ENCODE peak calls at places on chromosomes 16 and 17, in nine cellular contexts. N is cardiac muscle cell; H is anterior cingulate cortex; Q is stimulated activated CD8-positive, alpha-beta memory T cell treated with anti-CD3 and anti-CD28 coated beads, Interleukin-15, amount 100 ng/mL, for 24 hours; F is activated CD4-positive, CD25-positive, alpha-beta regulatory T cell treated with anti-CD3 and anti-CD28 coated beads, Interleukin-2, amount 50 U/mL, for 72 hours; L is midbrain; T is OCI-M1; K is EL; E is T-helper 17 cell. U is an unnamed sample.

GRCh38 chr17:63222655-63223054 is 223.5 kb downstream of the CYB561 start:
- DNase-seq in Q (no peak), T (peak; percentile 35), H (no peak), F (no peak), L (no peak), E (no peak), N (peak; percentile 6), K (peak; percentile 8), U (no peak)

GRCh38 chr17:31371511-31372097 is 19.9 kb upstream of the RAB11FIP4 start:
- DNase-seq in Q (no peak), E (no peak), L (no peak), T (no peak), H (no peak), N (peak; percentile 77), F (no peak), K (peak; percentile 59), U (peak; percentile 60)

GRCh38 chr17:79938696-79939435 is 96.8 kb downstream of the TBC1D16 start:
- DNase-seq in K (no peak), Q (no peak), F (no peak), T (no peak), N (no peak), E (no peak), L (no peak), H (no peak), U (no peak)

GRCh38 chr16:88686062-88686438 is 257 bp downstream of the SNAI3 start:
- DNase-seq in E (peak; percentile 53), H (no peak), Q (no peak), N (no peak), F (peak; percentile 57), T (no peak), L (no peak), K (no peak), U (no peak)

GRCh38 chr16:68345351-68345810 is 34.6 kb downstream of the PRMT7 start:
- DNase-seq in H (no peak), Q (no peak), L (no peak), F (no peak), K (no peak), E (no peak), T (no peak), N (no peak), U (no peak)

GRCh38 chr17:34378664-34379101 is 15.7 kb upstream of the CCL1 start:
- DNase-seq in K (no peak), N (no peak), E (no peak), Q (no peak), H (no peak), F (no peak), T (peak; percentile 86), L (no peak), U (peak; percentile 80)

GRCh38 chr16:72666267-72666666 is 381.7 kb downstream of the ZFHX3 start:
- DNase-seq in H (no peak), L (no peak), E (no peak), F (no peak), T (no peak), K (peak; percentile 25), Q (no peak), N (peak; percentile 17), U (no peak)

GRCh38 chr16:10744370-10745030 is 858 bp downstream of the NUBP1 start:
- DNase-seq in H (no peak), N (no peak), L (no peak), T (no peak), F (no peak), Q (no peak), K (no peak), E (no peak), U (no peak)

GRCh38 chr17:32102172-32102571 is 40.1 kb upstream of the RHOT1 start:
- DNase-seq in H (no peak), T (no peak), E (no peak), Q (no peak), F (no peak), K (no peak), N (no peak), L (no peak), U (no peak)

GRCh38 chr17:80187090-80187489 is 17.3 kb downstream of the CARD14 start:
- DNase-seq in K (no peak), Q (no peak), F (no peak), E (no peak), H (no peak), N (peak; percentile 65), L (no peak), T (no peak), U (peak; percentile 71)

GRCh38 chr17:77691216-77692085 is 267.1 kb upstream of the TNRC6C start:
- DNase-seq in N (no peak), T (no peak), H (no peak), K (no peak), E (no peak), Q (no peak), L (no peak), F (peak; percentile 17), U (peak; percentile 74)

GRCh38 chr16:75591001-75591852 is 25.0 kb downstream of the GABARAPL2 start:
- DNase-seq in E (no peak), N (peak; percentile 84), Q (no peak), L (peak; percentile 38), T (peak; percentile 67), F (no peak), K (no peak), H (peak; percentile 7), U (no peak)

GRCh38 chr16:46690281-46691178 is 1.1 kb downstream of the ORC6 start:
- DNase-seq in H (no peak), T (no peak), Q (no peak), K (peak; percentile 23), E (no peak), F (no peak), L (peak; percentile 31), N (peak; percentile 51), U (no peak)

GRCh38 chr17:76538941-76539340 is 903 bp upstream of the PRCD start:
- DNase-seq in F (no peak), H (no peak), E (no peak), N (no peak), K (no peak), Q (no peak), T (no peak), L (no peak), U (no peak)

GRCh38 chr16:88354229-88355092 is 28.3 kb upstream of the ZNF469 start:
- DNase-seq in F (no peak), L (no peak), K (no peak), T (no peak), H (no peak), N (no peak), E (no peak), Q (no peak), U (no peak)

GRCh38 chr17:72097144-72097543 is 23.7 kb upstream of the SOX9 start:
- DNase-seq in Q (no peak), N (no peak), K (no peak), T (no peak), L (no peak), F (no peak), E (no peak), H (no peak), U (no peak)

GRCh38 chr16:56362706-56363105 is 62.6 kb downstream of the AMFR start:
- DNase-seq in E (no peak), K (no peak), H (no peak), T (no peak), L (no peak), N (no peak), Q (no peak), F (no peak), U (no peak)

GRCh38 chr17:19391432-19391831 is 4.4 kb upstream of the MFAP4 start:
- DNase-seq in T (no peak), E (no peak), H (no peak), F (no peak), N (no peak), L (no peak), Q (no peak), K (no peak), U (no peak)

GRCh38 chr17:40873801-40874200 is 6.8 kb upstream of the KRT12 start:
- DNase-seq in Q (no peak), H (no peak), F (no peak), L (no peak), K (no peak), E (no peak), N (no peak), T (no peak), U (no peak)

GRCh38 chr17:65794572-65794971 is 233.1 kb upstream of the AXIN2 start:
- DNase-seq in T (peak; percentile 3), H (no peak), K (peak; percentile 36), F (no peak), Q (no peak), E (no peak), L (no peak), N (peak; percentile 54), U (no peak)

GRCh38 chr16:52756812-52757517 is 210.0 kb upstream of the TOX3 start:
- DNase-seq in H (no peak), Q (no peak), E (no peak), N (no peak), L (no peak), F (no peak), T (no peak), K (no peak), U (no peak)

GRCh38 chr17:59002126-59002525 is 104.6 kb downstream of the TRIM37 start:
- DNase-seq in L (no peak), E (no peak), H (no peak), N (no peak), T (no peak), F (no peak), Q (no peak), K (no peak), U (no peak)

GRCh38 chr16:56279132-56279531 is 87.8 kb downstream of the GNAO1 start:
- DNase-seq in F (no peak), N (no peak), E (peak; percentile 13), T (no peak), Q (no peak), H (no peak), L (no peak), K (no peak), U (no peak)

GRCh38 chr16:24088767-24089166 is 167.4 kb upstream of the CACNG3 start:
- DNase-seq in K (no peak), F (no peak), E (no peak), L (no peak), N (no peak), T (no peak), Q (no peak), H (no peak), U (peak; percentile 55)

GRCh38 chr16:67489401-67490083 is 6.2 kb upstream of the AGRP start:
- DNase-seq in N (peak; percentile 29), E (no peak), F (no peak), K (no peak), H (no peak), T (no peak), L (no peak), Q (no peak), U (no peak)

GRCh38 chr17:63356275-63356905 is 89.7 kb downstream of the CYB561 start:
- DNase-seq in K (peak; percentile 94), E (no peak), N (peak; percentile 79), Q (no peak), L (no peak), F (no peak), H (no peak), T (no peak), U (no peak)

GRCh38 chr16:22428654-22429053 is 54.2 kb upstream of the CDR2 start:
- DNase-seq in K (no peak), E (no peak), L (no peak), F (no peak), N (no peak), T (no peak), Q (no peak), H (no peak), U (no peak)

GRCh38 chr17:80720624-80721577 is 176.3 kb downstream of the RPTOR start:
- DNase-seq in H (no peak), L (no peak), Q (no peak), F (peak; percentile 47), K (no peak), E (peak; percentile 42), N (peak; percentile 52), T (no peak), U (no peak)

GRCh38 chr17:45265823-45266222 is 3.9 kb upstream of the SPATA32 start:
- DNase-seq in T (no peak), F (no peak), Q (no peak), K (peak; percentile 92), L (no peak), E (no peak), H (no peak), N (peak; percentile 74), U (peak; percentile 19)

GRCh38 chr16:26667271-26667703 is 399.4 kb upstream of the C16orf82 start:
- DNase-seq in Q (no peak), L (no peak), F (no peak), E (no peak), T (no peak), H (no peak), N (no peak), K (no peak), U (no peak)

GRCh38 chr17:40980594-40980993 is 3.5 kb downstream of the KRT40 start:
- DNase-seq in N (peak; percentile 11), L (peak; percentile 27), T (no peak), F (no peak), E (no peak), H (no peak), Q (no peak), K (no peak), U (no peak)

U was measured in MV-4-11.